ENCODE peak calls at places on chromosome 5, in eight cellular contexts. Q, X, F, A, J, E, T and U are unnamed samples.

GRCh38 chr5:139061856-139062255 is 136.3 kb downstream of the SIL1 start:
- DNase-seq in Q (no peak), X (no peak), F (peak), A (no peak), J (peak), E (no peak), T (no peak), U (no peak)

GRCh38 chr5:127229185-127229889 is 61.3 kb upstream of the MEGF10 start:
- DNase-seq in Q (peak), X (peak), F (peak), A (peak), J (peak), E (peak), T (peak), U (peak)

GRCh38 chr5:177447611-177448243 is 1.1 kb downstream of the PRR7 start:
- DNase-seq in Q (peak), X (peak), F (no peak), A (no peak), J (peak), E (peak), T (no peak), U (no peak)

GRCh38 chr5:163397368-163397767 is 40.0 kb upstream of the CCNG1 start:
- DNase-seq in Q (no peak), X (no peak), F (no peak), A (no peak), J (no peak), E (no peak), T (no peak), U (no peak)

GRCh38 chr5:594241-594860 is 17.8 kb upstream of the CEP72 start:
- DNase-seq in Q (peak), X (no peak), F (no peak), A (no peak), J (no peak), E (no peak), T (no peak), U (no peak)

GRCh38 chr5:91937121-91937520 is 554.0 kb upstream of the ARRDC3 start:
- DNase-seq in Q (no peak), X (no peak), F (no peak), A (no peak), J (no peak), E (peak), T (no peak), U (no peak)

GRCh38 chr5:176608937-176609723 is 826 bp downstream of the GPRIN1 start:
- DNase-seq in Q (no peak), X (no peak), F (no peak), A (no peak), J (peak), E (peak), T (no peak), U (no peak)

GRCh38 chr5:165325201-165325600 is 1819.8 kb downstream of the MAT2B start:
- DNase-seq in Q (no peak), X (peak), F (no peak), A (no peak), J (no peak), E (peak), T (no peak), U (no peak)

GRCh38 chr5:82183828-82184227 is 94.3 kb downstream of the RPS23 start:
- DNase-seq in Q (no peak), X (peak), F (no peak), A (no peak), J (no peak), E (peak), T (no peak), U (no peak)

GRCh38 chr5:107766439-107766838 is 95.7 kb upstream of the EFNA5 start:
- DNase-seq in Q (no peak), X (no peak), F (no peak), A (no peak), J (no peak), E (no peak), T (no peak), U (no peak)

GRCh38 chr5:44345871-44346270 is 43.3 kb downstream of the FGF10 start:
- DNase-seq in Q (no peak), X (no peak), F (no peak), A (no peak), J (no peak), E (no peak), T (no peak), U (no peak)

GRCh38 chr5:142211013-142211412 is 102.4 kb downstream of the NDFIP1 start:
- DNase-seq in Q (no peak), X (no peak), F (no peak), A (no peak), J (no peak), E (no peak), T (no peak), U (no peak)

GRCh38 chr5:68839019-68839552 is 254.7 kb upstream of the SLC30A5 start:
- DNase-seq in Q (no peak), X (no peak), F (no peak), A (no peak), J (no peak), E (peak), T (no peak), U (no peak)

GRCh38 chr5:67792891-67793290 is 422.7 kb upstream of the PIK3R1 start:
- DNase-seq in Q (no peak), X (no peak), F (no peak), A (no peak), J (no peak), E (no peak), T (no peak), U (no peak)

GRCh38 chr5:73093943-73094342 is 26.4 kb upstream of the TMEM171 start:
- DNase-seq in Q (no peak), X (peak), F (no peak), A (no peak), J (no peak), E (peak), T (no peak), U (no peak)

GRCh38 chr5:175696139-175696854 is 38.4 kb downstream of the HRH2 start:
- DNase-seq in Q (peak), X (peak), F (peak), A (peak), J (no peak), E (no peak), T (peak), U (peak)

GRCh38 chr5:76368941-76369340 is 34.1 kb upstream of the IQGAP2 start:
- DNase-seq in Q (no peak), X (no peak), F (no peak), A (no peak), J (no peak), E (no peak), T (no peak), U (no peak)

GRCh38 chr5:140250386-140250785 is 52.5 kb downstream of the PFDN1 start:
- DNase-seq in Q (no peak), X (no peak), F (no peak), A (no peak), J (no peak), E (no peak), T (no peak), U (no peak)

GRCh38 chr5:134446938-134447337 is 35.3 kb upstream of the CDKN2AIPNL start:
- DNase-seq in Q (no peak), X (no peak), F (no peak), A (no peak), J (no peak), E (no peak), T (no peak), U (no peak)

GRCh38 chr5:173646684-173647083 is 30.2 kb upstream of the BOD1 start:
- DNase-seq in Q (no peak), X (no peak), F (no peak), A (no peak), J (no peak), E (no peak), T (no peak), U (no peak)

GRCh38 chr5:176161431-176161830 is 76.8 kb upstream of the SIMC1 start:
- DNase-seq in Q (no peak), X (no peak), F (no peak), A (no peak), J (no peak), E (no peak), T (no peak), U (no peak)

GRCh38 chr5:109688999-109689739 is 558 bp upstream of the MAN2A1 start:
- DNase-seq in Q (peak), X (peak), F (peak), A (peak), J (peak), E (peak), T (peak), U (peak)

GRCh38 chr5:74934949-74935751 is 69.0 kb upstream of the FAM169A start:
- DNase-seq in Q (no peak), X (peak), F (no peak), A (peak), J (no peak), E (peak), T (no peak), U (no peak)